ENCODE peak calls at places on chromosomes 13 and 19, in eight cellular contexts. One of them, this sample, is unnamed.

GRCh38 chr19:522726-523125 is 8.8 kb upstream of the CDC34 start:
- DNase-seq in NCI-H146: no peak
- DNase-seq in AG08396: no peak
- DNase-seq in CD4-positive, alpha-beta memory T cell: no peak
- DNase-seq in hippocampal formation: no peak
- DNase-seq in AG04450: no peak
- DNase-seq in NB4: no peak
- DNase-seq in T-cell: no peak
- DNase-seq in this sample: no peak

GRCh38 chr19:1119475-1120217 is 15.9 kb downstream of the GPX4 start:
- DNase-seq in CD4-positive, alpha-beta memory T cell: no peak
- DNase-seq in NCI-H146: no peak
- DNase-seq in NB4: no peak
- DNase-seq in AG04450: no peak
- DNase-seq in AG08396: no peak
- DNase-seq in hippocampal formation: no peak
- DNase-seq in T-cell: no peak
- DNase-seq in this sample: no peak

GRCh38 chr13:113863511-113864302 is at the start of gene GAS6:
- DNase-seq in CD4-positive, alpha-beta memory T cell: no peak
- DNase-seq in AG04450: no peak
- DNase-seq in AG08396: peak
- DNase-seq in NB4: no peak
- DNase-seq in NCI-H146: peak
- DNase-seq in hippocampal formation: no peak
- DNase-seq in T-cell: no peak
- DNase-seq in this sample: no peak

GRCh38 chr19:4086336-4086953 is 19.7 kb upstream of the ZBTB7A start:
- DNase-seq in hippocampal formation: no peak
- DNase-seq in T-cell: no peak
- DNase-seq in AG04450: no peak
- DNase-seq in NCI-H146: no peak
- DNase-seq in CD4-positive, alpha-beta memory T cell: no peak
- DNase-seq in NB4: no peak
- DNase-seq in AG08396: no peak
- DNase-seq in this sample: no peak

GRCh38 chr19:40530091-40530901 is 46.4 kb upstream of the SHKBP1 start:
- DNase-seq in hippocampal formation: no peak
- DNase-seq in CD4-positive, alpha-beta memory T cell: peak
- DNase-seq in T-cell: no peak
- DNase-seq in AG08396: no peak
- DNase-seq in NB4: no peak
- DNase-seq in NCI-H146: peak
- DNase-seq in AG04450: no peak
- DNase-seq in this sample: no peak

GRCh38 chr19:995051-995827 is 5.0 kb upstream of the GRIN3B start:
- DNase-seq in CD4-positive, alpha-beta memory T cell: no peak
- DNase-seq in NB4: no peak
- DNase-seq in NCI-H146: no peak
- DNase-seq in T-cell: no peak
- DNase-seq in AG08396: no peak
- DNase-seq in AG04450: no peak
- DNase-seq in hippocampal formation: no peak
- DNase-seq in this sample: no peak

GRCh38 chr13:43473437-43473836 is 313.3 kb downstream of the ENOX1 start:
- DNase-seq in AG04450: no peak
- DNase-seq in NB4: no peak
- DNase-seq in T-cell: no peak
- DNase-seq in hippocampal formation: no peak
- DNase-seq in AG08396: no peak
- DNase-seq in CD4-positive, alpha-beta memory T cell: no peak
- DNase-seq in NCI-H146: peak
- DNase-seq in this sample: no peak

GRCh38 chr19:23070353-23070781 is 46.5 kb upstream of the ZNF730 start:
- DNase-seq in AG04450: no peak
- DNase-seq in hippocampal formation: no peak
- DNase-seq in CD4-positive, alpha-beta memory T cell: no peak
- DNase-seq in NCI-H146: peak
- DNase-seq in AG08396: peak
- DNase-seq in T-cell: no peak
- DNase-seq in NB4: peak
- DNase-seq in this sample: peak

GRCh38 chr13:80962855-80963254 is 621.9 kb upstream of the SPRY2 start:
- DNase-seq in AG08396: no peak
- DNase-seq in CD4-positive, alpha-beta memory T cell: no peak
- DNase-seq in hippocampal formation: no peak
- DNase-seq in NCI-H146: no peak
- DNase-seq in NB4: no peak
- DNase-seq in AG04450: no peak
- DNase-seq in T-cell: no peak
- DNase-seq in this sample: no peak

GRCh38 chr13:94617389-94618000 is 15.8 kb downstream of the GPR180 start:
- DNase-seq in AG08396: no peak
- DNase-seq in NB4: peak
- DNase-seq in AG04450: no peak
- DNase-seq in hippocampal formation: peak
- DNase-seq in T-cell: peak
- DNase-seq in CD4-positive, alpha-beta memory T cell: peak
- DNase-seq in NCI-H146: peak
- DNase-seq in this sample: no peak